ENCODE peak calls at places on chromosomes 2 and 18, in nine cellular contexts. V is thyroid gland, C is tibial artery, J is BE2C, Y is BJ, M is Peyer's patch, P is tibial nerve, X is HL-60, E is cardiac muscle cell. N is an unnamed sample.

GRCh38 chr2:85327757-85328617 is at the start of gene TGOLN2:
- DNase-seq in X (peak; percentile 89), C (peak; percentile 92), E (peak; percentile 96), P (peak; percentile 89), J (peak; percentile 89), V (peak; percentile 92), Y (peak; percentile 41), M (peak; percentile 96), N (peak; percentile 92)

GRCh38 chr2:23988371-23988770 is 21.5 kb upstream of the MFSD2B start:
- DNase-seq in X (no peak), P (no peak), V (no peak), E (no peak), J (no peak), Y (no peak), C (no peak), M (no peak), N (peak; percentile 49)

GRCh38 chr2:191544511-191545062 is 133.3 kb upstream of the NABP1 start:
- DNase-seq in P (no peak), V (no peak), E (no peak), X (no peak), J (no peak), C (no peak), M (no peak), Y (no peak), N (peak; percentile 82)

GRCh38 chr18:10299686-10300085 is 154.7 kb upstream of the APCDD1 start:
- DNase-seq in J (no peak), C (no peak), Y (peak; percentile 50), M (no peak), V (no peak), E (no peak), P (peak; percentile 21), X (no peak), N (no peak)

GRCh38 chr2:118709786-118710185 is 137.7 kb downstream of the EN1 start:
- DNase-seq in V (no peak), C (no peak), E (no peak), X (no peak), J (no peak), M (no peak), Y (no peak), P (no peak), N (no peak)

GRCh38 chr2:173199303-173199702 is 123.7 kb downstream of the MAP3K20 start:
- DNase-seq in Y (no peak), E (no peak), J (no peak), M (no peak), P (no peak), X (no peak), C (no peak), V (no peak), N (no peak)

GRCh38 chr2:842151-842792 is 108.4 kb upstream of the SNTG2 start:
- DNase-seq in X (no peak), P (no peak), J (no peak), Y (no peak), E (no peak), C (no peak), M (no peak), V (no peak), N (no peak)

GRCh38 chr2:62200868-62201267 is 5.0 kb downstream of the B3GNT2 start:
- DNase-seq in Y (no peak), C (no peak), P (no peak), E (no peak), X (no peak), M (no peak), J (no peak), V (no peak), N (no peak)

GRCh38 chr2:144950874-144951560 is 431.1 kb upstream of the ZEB2 start:
- DNase-seq in V (no peak), M (no peak), P (no peak), Y (peak; percentile 52), C (no peak), E (no peak), X (no peak), J (no peak), N (peak; percentile 90)

GRCh38 chr2:144550916-144551315 is 31.0 kb upstream of the ZEB2 start:
- DNase-seq in X (no peak), E (no peak), C (no peak), J (no peak), M (no peak), V (no peak), P (no peak), Y (peak; percentile 12), N (no peak)

GRCh38 chr18:74796928-74797576 is 199.4 kb downstream of the ZNF407 start:
- DNase-seq in C (no peak), M (no peak), V (no peak), J (peak; percentile 14), E (peak; percentile 61), X (no peak), Y (no peak), P (no peak), N (peak; percentile 58)

GRCh38 chr2:231891514-231891905 is 34.7 kb downstream of the NPPC start:
- DNase-seq in C (no peak), Y (no peak), V (peak; percentile 47), P (no peak), X (no peak), E (no peak), J (no peak), M (no peak), N (no peak)

GRCh38 chr2:235053649-235054048 is 101.8 kb downstream of the SH3BP4 start:
- DNase-seq in C (no peak), E (no peak), J (no peak), M (no peak), V (no peak), P (no peak), Y (no peak), X (no peak), N (no peak)

GRCh38 chr18:68219867-68220266 is 495.0 kb downstream of the TMX3 start:
- DNase-seq in Y (peak; percentile 29), V (no peak), M (no peak), X (no peak), J (no peak), P (no peak), C (no peak), E (no peak), N (no peak)

DNA sequence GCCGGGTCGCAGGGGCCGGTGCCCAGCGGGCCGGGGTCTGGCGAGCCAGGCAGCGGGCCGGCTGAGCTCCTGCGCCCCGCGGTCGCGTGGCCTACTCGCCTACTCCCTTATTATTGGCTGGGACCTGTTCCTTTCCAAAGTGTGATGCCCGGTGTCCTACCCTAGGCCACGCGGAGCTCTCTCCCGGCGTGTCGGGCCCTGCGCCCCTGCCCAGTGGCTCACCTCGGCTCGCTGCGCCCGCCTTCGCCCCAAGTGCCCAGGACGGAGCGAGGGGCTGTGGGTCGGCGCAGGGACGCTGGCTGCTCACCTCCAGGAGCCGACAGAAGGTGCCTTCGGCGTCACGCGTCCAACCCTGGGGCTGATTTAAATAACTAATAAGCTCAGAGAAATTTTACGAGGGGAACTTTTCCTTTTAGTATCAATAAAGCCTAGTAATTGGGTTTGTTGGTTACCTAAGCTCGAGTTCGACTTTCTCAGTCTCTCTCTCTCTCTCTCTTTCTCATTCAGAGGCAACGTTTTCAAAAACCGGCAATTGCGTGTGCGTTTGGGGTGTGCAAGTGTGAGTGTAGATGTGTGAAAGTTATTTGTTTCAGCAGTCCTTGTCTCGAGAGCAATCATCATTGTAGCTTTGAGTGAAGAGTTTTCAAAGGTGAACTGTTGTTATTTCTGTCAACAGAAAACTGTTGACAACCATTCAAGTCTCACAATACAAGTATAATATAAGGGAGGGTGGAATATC is 7.0 kb upstream of the SATB2 start:
- DNase-seq in E (no peak), X (no peak), C (no peak), Y (no peak), V (no peak), J (no peak), P (no peak), M (no peak), N (no peak)
- H3K4me3 ChIP-seq in E (no peak overlapping the region), X (no peak overlapping the region), C (peak overlapping the region; percentile 55), Y (no peak overlapping the region), V (no peak overlapping the region), J (no peak overlapping the region), P (peak overlapping the region; percentile 35), M (no peak overlapping the region), N (no peak overlapping the region)

GRCh38 chr2:100819365-100820345 is at the start of gene NPAS2:
- DNase-seq in E (peak; percentile 69), P (no peak), Y (no peak), X (no peak), V (peak; percentile 44), M (peak; percentile 71), C (no peak), J (no peak), N (peak; percentile 65)

GRCh38 chr2:100817388-100817985 is 2.5 kb upstream of the NPAS2 start:
- DNase-seq in X (no peak), M (no peak), P (no peak), Y (no peak), J (no peak), C (no peak), V (no peak), E (no peak), N (peak; percentile 59)

GRCh38 chr2:100818003-100818605 is 1.8 kb upstream of the NPAS2 start:
- DNase-seq in P (no peak), J (no peak), Y (no peak), E (no peak), M (no peak), C (no peak), V (no peak), X (no peak), N (peak; percentile 73)

GRCh38 chr2:100820346-100821254 is 661 bp downstream of the NPAS2 start:
- DNase-seq in M (peak; percentile 60), P (no peak), C (no peak), V (peak; percentile 14), X (no peak), Y (no peak), J (no peak), E (no peak), N (peak; percentile 83)

GRCh38 chr2:100818606-100819364 is 1.2 kb upstream of the NPAS2 start:
- DNase-seq in E (peak; percentile 59), Y (no peak), C (no peak), M (peak; percentile 68), J (no peak), P (no peak), V (peak; percentile 83), X (no peak), N (peak; percentile 53)
- TF ChIP-seq CTCF in E (peak; percentile 32), Y (peak; percentile 47), C (peak; percentile 11), M (no peak), J (no peak), P (no peak), V (peak; percentile 44), X (no peak), N (peak; percentile 28)

GRCh38 chr2:219057709-219058540 is 2.8 kb downstream of the IHH start:
- DNase-seq in P (peak; percentile 43), V (peak; percentile 75), C (peak; percentile 47), E (peak; percentile 84), M (peak; percentile 90), X (peak; percentile 39), Y (no peak), J (peak; percentile 88), N (peak; percentile 64)
- H3K4me3 ChIP-seq in P (no peak overlapping the region), V (no peak overlapping the region), C (no peak overlapping the region), E (no peak overlapping the region), M (peak overlapping the region; percentile 15), X (no peak overlapping the region), Y (no peak overlapping the region), J (peak overlapping the region; percentile 31), N (no peak overlapping the region)

DNA sequence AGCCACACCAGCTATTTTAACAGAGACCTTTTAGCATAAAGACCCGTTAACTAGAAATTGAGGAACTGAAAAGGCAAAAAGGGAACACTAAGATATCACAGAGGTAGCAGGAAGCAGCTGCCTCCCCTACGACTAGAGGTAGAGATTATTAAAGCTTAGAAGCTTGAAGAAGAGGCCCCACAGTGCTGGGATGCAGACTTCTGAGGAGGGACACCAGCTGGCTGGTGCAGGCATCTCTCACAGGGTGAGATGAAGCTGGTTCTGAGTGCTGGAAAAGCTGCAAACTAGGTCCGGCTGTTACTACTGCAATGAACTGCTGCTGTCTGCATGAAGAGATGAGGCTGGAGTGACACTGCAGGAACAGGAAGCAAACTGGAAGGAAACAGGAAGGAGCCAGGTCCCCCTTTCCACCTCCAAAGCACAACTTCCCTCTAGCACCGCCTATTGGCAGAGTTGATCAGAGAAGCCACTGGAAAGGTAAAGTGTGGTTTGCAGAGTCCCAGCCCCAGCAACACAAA is 61.2 kb upstream of the MRPS9 start:
- DNase-seq in C (no peak), Y (no peak), P (no peak), V (no peak), M (no peak), X (peak; percentile 59), J (peak; percentile 27), E (no peak), N (no peak)
- TF ChIP-seq CTCF in C (no peak), Y (no peak), P (no peak), V (no peak), M (no peak), X (peak; percentile 71), J (peak; percentile 44), E (no peak), N (no peak)

N was measured in epithelial cell of esophagus.